ENCODE peak calls at places on chromosomes 1 and 21, in four cellular contexts. E is hepatocyte, O is mammary epithelial cell, J is K562. Y is an unnamed sample.

GRCh38 chr21:43331962-43332458 is 94.9 kb downstream of the SIK1 start:
- DNase-seq in J (no peak), O (no peak), E (peak; percentile 83), Y (peak; percentile 96)

GRCh38 chr1:18614011-18614735 is 16.5 kb upstream of the PAX7 start:
- DNase-seq in O (no peak), E (no peak), J (no peak), Y (no peak)

GRCh38 chr1:63547621-63548294 is 24.4 kb downstream of the EFCAB7 start:
- DNase-seq in J (no peak), O (peak; percentile 99), E (peak; percentile 3), Y (peak; percentile 50)

GRCh38 chr1:163168053-163168452 is 34.7 kb downstream of the RGS5 start:
- DNase-seq in O (peak; percentile 87), J (no peak), E (peak; percentile 11), Y (peak; percentile 97)

GRCh38 chr1:93348104-93348780 is 2.5 kb downstream of the DR1 start:
- DNase-seq in O (no peak), J (no peak), E (no peak), Y (peak; percentile 39)

GRCh38 chr21:39788383-39788782 is 43.4 kb downstream of the IGSF5 start:
- DNase-seq in E (peak; percentile 92), O (peak; percentile 71), J (peak; percentile 28), Y (peak; percentile 94)

GRCh38 chr1:205270764-205271163 is 43.0 kb downstream of the TMCC2 start:
- DNase-seq in E (peak; percentile 41), J (peak; percentile 44), O (peak; percentile 81), Y (peak; percentile 33)

GRCh38 chr1:96416111-96416595 is 305.4 kb upstream of the PTBP2 start:
- DNase-seq in O (peak; percentile 97), E (peak; percentile 55), J (no peak), Y (peak; percentile 100)

GRCh38 chr1:9691726-9692125 is 40.2 kb downstream of the PIK3CD start:
- DNase-seq in O (no peak), J (no peak), E (no peak), Y (peak; percentile 22)

GRCh38 chr1:220874201-220874655 is 5.0 kb upstream of the HLX start:
- DNase-seq in J (peak; percentile 58), O (no peak), E (peak; percentile 69), Y (no peak)

GRCh38 chr1:237211540-237211939 is 169.6 kb downstream of the RYR2 start:
- DNase-seq in J (no peak), O (no peak), E (no peak), Y (no peak)

GRCh38 chr21:45822002-45822397 is 159.6 kb upstream of the COL6A1 start:
- DNase-seq in J (no peak), E (no peak), O (no peak), Y (no peak)

GRCh38 chr1:21149862-21150432 is 26.8 kb downstream of the EIF4G3 start:
- DNase-seq in O (peak; percentile 94), E (peak; percentile 54), J (no peak), Y (peak; percentile 92)

GRCh38 chr21:19420607-19421006 is 1017.0 kb upstream of the TMPRSS15 start:
- DNase-seq in E (peak; percentile 32), O (no peak), J (no peak), Y (no peak)

GRCh38 chr1:26826261-26827201 is at the start of gene ZDHHC18:
- DNase-seq in O (peak; percentile 41), E (peak; percentile 90), J (peak; percentile 98), Y (peak; percentile 39)

GRCh38 chr1:214850432-214851010 is 232.0 kb upstream of the KCNK2 start:
- DNase-seq in J (no peak), E (no peak), O (peak; percentile 26), Y (no peak)

GRCh38 chr1:11893907-11894251 is 32.3 kb downstream of the KIAA2013 start:
- DNase-seq in O (peak; percentile 42), J (peak; percentile 94), E (peak; percentile 79), Y (peak; percentile 29)

GRCh38 chr1:36133484-36133883 is 8.5 kb upstream of the COL8A2 start:
- DNase-seq in O (peak; percentile 84), E (peak; percentile 86), J (no peak), Y (peak; percentile 96)

GRCh38 chr1:203351037-203351625 is at the start of gene FMOD:
- DNase-seq in E (peak; percentile 86), J (peak; percentile 46), O (no peak), Y (peak; percentile 72)
- TF ChIP-seq EZH2 in E (no peak), J (no peak), O (no peak), Y (no peak)

GRCh38 chr1:234620272-234620711 is 10.3 kb upstream of the IRF2BP2 start:
- DNase-seq in J (no peak), E (no peak), O (no peak), Y (peak; percentile 38)

GRCh38 chr1:234619071-234619480 is 9.1 kb upstream of the IRF2BP2 start:
- DNase-seq in O (peak; percentile 62), J (no peak), E (no peak), Y (no peak)

GRCh38 chr1:234618726-234619049 is 8.7 kb upstream of the IRF2BP2 start:
- DNase-seq in O (no peak), E (no peak), J (no peak), Y (no peak)

GRCh38 chr1:234620786-234621468 is 10.9 kb upstream of the IRF2BP2 start:
- DNase-seq in E (no peak), J (no peak), O (no peak), Y (no peak)

DNA sequence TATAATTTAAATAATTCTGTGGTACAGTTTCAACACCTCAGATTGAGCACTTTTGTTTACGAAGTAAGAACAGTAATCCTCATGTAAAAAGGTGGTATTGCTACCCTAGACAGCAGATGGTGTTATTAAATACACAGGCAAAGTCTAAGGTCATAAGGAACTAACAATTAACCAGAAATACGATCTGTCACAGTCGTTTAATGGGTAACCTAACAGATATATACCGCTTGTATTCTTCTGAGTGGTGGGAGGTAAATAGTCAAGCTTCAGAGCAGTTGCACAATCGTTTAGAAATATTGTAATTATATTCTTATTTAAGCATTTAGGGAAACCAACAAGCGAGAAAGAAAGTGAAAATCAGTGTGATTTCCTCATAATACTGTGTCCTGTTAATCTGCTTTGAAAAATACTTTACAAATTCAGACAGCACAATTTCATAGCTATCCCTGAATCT is 9.8 kb upstream of the IRF2BP2 start:
- DNase-seq in J (no peak), E (no peak), O (no peak), Y (no peak)
- H3K27ac ChIP-seq in J (no peak overlapping the region), E (peak overlapping the region; percentile 92), O (peak overlapping the region; percentile 95), Y (peak overlapping the region; percentile 37)

GRCh38 chr1:156624814-156625435 is 5.7 kb downstream of the HAPLN2 start:
- DNase-seq in O (no peak), J (peak; percentile 60), E (no peak), Y (no peak)
- TF ChIP-seq EZH2 in O (peak; percentile 11), J (no peak), E (peak; percentile 80), Y (peak; percentile 3)

GRCh38 chr21:33801424-33802405 is 113.9 kb downstream of the ATP5PO start:
- DNase-seq in J (no peak), O (peak; percentile 96), E (peak; percentile 22), Y (peak; percentile 43)

GRCh38 chr21:33797565-33797964 is 118.0 kb downstream of the ATP5PO start:
- DNase-seq in J (no peak), E (no peak), O (no peak), Y (no peak)

GRCh38 chr21:33799378-33800090 is 116.1 kb downstream of the ATP5PO start:
- DNase-seq in E (no peak), O (no peak), J (no peak), Y (no peak)

GRCh38 chr21:33800753-33801423 is 114.7 kb downstream of the ATP5PO start:
- DNase-seq in O (peak; percentile 11), E (no peak), J (no peak), Y (no peak)

DNA sequence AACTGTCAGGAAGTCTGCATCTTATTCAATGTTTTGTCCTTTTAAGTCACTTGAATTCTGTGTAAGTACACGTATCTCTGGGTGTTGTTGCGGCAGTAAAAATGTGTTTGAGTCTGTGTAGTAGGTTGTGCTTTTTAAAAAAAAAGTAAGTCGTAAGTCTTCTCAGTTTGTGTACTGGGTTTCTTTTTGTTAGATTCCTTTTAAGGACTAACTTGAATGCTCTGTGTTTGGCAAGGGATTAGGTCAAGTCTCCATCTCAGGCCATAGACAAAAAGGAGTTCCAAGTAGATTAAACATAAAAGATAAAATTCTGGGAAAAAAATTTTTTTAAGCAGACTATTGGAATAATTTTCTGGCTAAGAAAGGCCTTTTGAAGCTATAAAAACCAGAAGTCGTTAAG is 113.1 kb downstream of the ATP5PO start:
- DNase-seq in O (no peak), E (no peak), J (no peak), Y (no peak)
- H3K27ac ChIP-seq in O (peak overlapping the region; percentile 52), E (peak overlapping the region; percentile 6), J (no peak overlapping the region), Y (no peak overlapping the region)

GRCh38 chr21:36704281-36704957 is 5.5 kb downstream of the SIM2 start:
- DNase-seq in E (no peak), O (no peak), J (no peak), Y (no peak)
- TF ChIP-seq EZH2 in E (peak; percentile 98), O (peak; percentile 12), J (no peak), Y (no peak)

GRCh38 chr1:248825136-248825535 is 579 bp downstream of the SH3BP5L start:
- DNase-seq in J (peak; percentile 37), O (no peak), E (no peak), Y (no peak)

GRCh38 chr1:248824301-248824700 is 1.4 kb downstream of the SH3BP5L start:
- DNase-seq in E (no peak), O (no peak), J (no peak), Y (no peak)

GRCh38 chr1:248825573-248825908 is 174 bp downstream of the SH3BP5L start:
- DNase-seq in J (peak; percentile 65), E (no peak), O (no peak), Y (no peak)

GRCh38 chr1:248823517-248824001 is 2.2 kb downstream of the SH3BP5L start:
- DNase-seq in J (no peak), E (no peak), O (no peak), Y (peak; percentile 96)

GRCh38 chr1:248824701-248825100 is 1.0 kb downstream of the SH3BP5L start:
- DNase-seq in E (no peak), O (no peak), J (no peak), Y (no peak)
- H3K27ac ChIP-seq in E (no peak overlapping the region), O (peak overlapping the region; percentile 96), J (peak overlapping the region; percentile 99), Y (peak overlapping the region; percentile 98)

DNA sequence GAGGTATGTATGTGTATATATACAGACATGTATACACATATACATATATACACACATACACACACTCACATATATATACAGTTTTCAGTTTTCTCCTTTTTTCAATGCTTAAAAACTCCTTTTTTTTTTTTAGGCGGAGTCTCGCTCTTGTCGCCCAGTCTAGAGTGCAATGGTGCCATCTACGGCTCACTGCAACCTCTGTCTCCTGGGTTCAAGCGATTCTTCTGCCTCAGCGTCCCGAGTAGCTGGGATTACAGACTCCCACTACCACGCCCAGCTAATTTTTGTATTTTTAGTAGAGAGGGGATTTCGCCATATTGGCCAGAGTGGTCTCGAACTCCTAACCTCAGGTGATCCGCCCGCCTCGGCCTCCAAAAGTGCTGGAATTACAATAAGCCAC is 27.0 kb downstream of the STYXL2 start:
- DNase-seq in O (no peak), J (no peak), E (no peak), Y (no peak)
- TF ChIP-seq EZH2 in O (no peak), J (no peak), E (no peak), Y (no peak)